ENCODE peak calls at places on chromosomes 6 and 20, in four cellular contexts. O, E, S and N are unnamed samples.

GRCh38 chr20:2756056-2756611 is 44.3 kb downstream of the CPXM1 start:
- DNase-seq in O (peak; percentile 63), E (peak; percentile 41), S (peak; percentile 65), N (no peak)

GRCh38 chr6:120735641-120736040 is 598.6 kb downstream of the TBC1D32 start:
- DNase-seq in O (no peak), E (no peak), S (no peak), N (no peak)

GRCh38 chr20:25136643-25137559 is 55.0 kb upstream of the VSX1 start:
- DNase-seq in O (no peak), E (no peak), S (no peak), N (no peak)

GRCh38 chr6:47447726-47448125 is 29.9 kb upstream of the CD2AP start:
- DNase-seq in O (no peak), E (no peak), S (no peak), N (no peak)

GRCh38 chr6:2127484-2127911 is 117.9 kb downstream of the GMDS start:
- DNase-seq in O (no peak), E (peak; percentile 86), S (no peak), N (no peak)

GRCh38 chr6:100099189-100100074 is 105.4 kb upstream of the MCHR2 start:
- DNase-seq in O (peak; percentile 58), E (no peak), S (no peak), N (no peak)

GRCh38 chr20:62183426-62184142 is 756 bp downstream of the MTG2 start:
- DNase-seq in O (no peak), E (peak; percentile 44), S (no peak), N (no peak)

GRCh38 chr6:126147416-126147815 is 161.1 kb downstream of the TRMT11 start:
- DNase-seq in O (peak; percentile 6), E (no peak), S (no peak), N (no peak)

GRCh38 chr6:100269189-100269588 is 195.5 kb downstream of the SIM1 start:
- DNase-seq in O (no peak), E (no peak), S (no peak), N (no peak)